ENCODE peak calls at places on chromosome 14, in eight cellular contexts. W is stimulated activated CD4-positive, alpha-beta T cell treated with anti-CD3 and anti-CD28 coated beads, Interleukin-4, amount 100 ng/mL, for 1 hour; G is HTR-8/SVneo; N is colonic mucosa; J is transverse colon; I is activated gamma-delta T cell treated with Interleukin-2 at 50 U/mL for 16 hours; E is endothelial cell of umbilical vein; S is Calu3. R is an unnamed sample.

GRCh38 chr14:71582705-71583104 is 349.5 kb upstream of the RGS6 start:
- DNase-seq in W (no peak), G (no peak), N (no peak), J (no peak), I (no peak), E (no peak), S (no peak), R (no peak)

GRCh38 chr14:71690478-71690877 is 241.8 kb upstream of the RGS6 start:
- DNase-seq in W (no peak), G (no peak), N (no peak), J (no peak), I (no peak), E (no peak), S (no peak), R (no peak)

GRCh38 chr14:65259000-65259399 is 153.5 kb upstream of the FUT8 start:
- DNase-seq in W (no peak), G (no peak), N (no peak), J (no peak), I (no peak), E (peak), S (no peak), R (no peak)

GRCh38 chr14:71645656-71646055 is 286.6 kb upstream of the RGS6 start:
- DNase-seq in W (no peak), G (no peak), N (no peak), J (no peak), I (no peak), E (no peak), S (no peak), R (no peak)

GRCh38 chr14:88868558-88869159 is 44.2 kb downstream of the TTC8 start:
- DNase-seq in W (no peak), G (no peak), N (no peak), J (no peak), I (no peak), E (peak), S (no peak), R (no peak)

GRCh38 chr14:57009585-57010515 is 199.6 kb upstream of the OTX2 start:
- DNase-seq in W (no peak), G (no peak), N (no peak), J (no peak), I (no peak), E (no peak), S (no peak), R (no peak)

GRCh38 chr14:95156765-95157194 is 549 bp downstream of the DICER1 start:
- DNase-seq in W (peak), G (peak), N (no peak), J (peak), I (peak), E (peak), S (peak), R (no peak)

GRCh38 chr14:105299654-105300541 is 903 bp downstream of the BRF1 start:
- DNase-seq in W (peak), G (peak), N (peak), J (peak), I (no peak), E (peak), S (no peak), R (no peak)

GRCh38 chr14:35558680-35559079 is 24.7 kb downstream of the INSM2 start:
- DNase-seq in W (no peak), G (no peak), N (no peak), J (no peak), I (no peak), E (no peak), S (no peak), R (no peak)

GRCh38 chr14:53528114-53528513 is 375.0 kb upstream of the DDHD1 start:
- DNase-seq in W (no peak), G (no peak), N (peak), J (no peak), I (no peak), E (no peak), S (no peak), R (no peak)

GRCh38 chr14:67532998-67533753 is at the start of gene PLEKHH1:
- DNase-seq in W (peak), G (peak), N (peak), J (peak), I (peak), E (peak), S (peak), R (no peak)

GRCh38 chr14:101757064-101757838 is 4.3 kb upstream of the PPP2R5C start:
- DNase-seq in W (no peak), G (no peak), N (no peak), J (no peak), I (no peak), E (no peak), S (no peak), R (no peak)

GRCh38 chr14:56659964-56660551 is 80.5 kb downstream of the TMEM260 start:
- DNase-seq in W (no peak), G (peak), N (no peak), J (no peak), I (no peak), E (peak), S (peak), R (peak)

GRCh38 chr14:34168656-34169055 is 217.8 kb upstream of the EGLN3 start:
- DNase-seq in W (no peak), G (no peak), N (no peak), J (no peak), I (no peak), E (no peak), S (no peak), R (no peak)

GRCh38 chr14:64459737-64460136 is 5.6 kb upstream of the AKAP5 start:
- DNase-seq in W (no peak), G (no peak), N (no peak), J (no peak), I (no peak), E (no peak), S (no peak), R (no peak)

GRCh38 chr14:49897414-49897813 is 4.5 kb downstream of the ARF6 start:
- DNase-seq in W (no peak), G (no peak), N (no peak), J (no peak), I (no peak), E (no peak), S (no peak), R (no peak)

GRCh38 chr14:95136631-95137030 is 20.7 kb downstream of the DICER1 start:
- DNase-seq in W (no peak), G (no peak), N (no peak), J (no peak), I (no peak), E (no peak), S (no peak), R (no peak)

GRCh38 chr14:22052795-22053194 is 379.2 kb upstream of the OR4E1 start:
- DNase-seq in W (peak), G (no peak), N (no peak), J (no peak), I (peak), E (no peak), S (no peak), R (no peak)

GRCh38 chr14:51939727-51940126 is 49.6 kb upstream of the RTRAF start:
- DNase-seq in W (no peak), G (no peak), N (no peak), J (no peak), I (no peak), E (no peak), S (no peak), R (no peak)

GRCh38 chr14:79831198-79831890 is 380.0 kb downstream of the DIO2 start:
- DNase-seq in W (no peak), G (no peak), N (no peak), J (no peak), I (no peak), E (no peak), S (no peak), R (no peak)

R was measured in pulmonary artery endothelial cell.